ENCODE peak calls at places on chromosomes 13 and 19, in four cellular contexts. One of them, this sample, is unnamed.
A peak's percentile ranks its signal among the peaks of the same experiment; 100 is the strongest.

GRCh38 chr13:91960947-91961346 is 562.5 kb downstream of the GPC5 start:
- DNase-seq in foreskin keratinocyte: no peak
- DNase-seq in fibroblast of lung: no peak
- DNase-seq in lung: no peak
- DNase-seq in this sample: no peak

GRCh38 chr13:98997738-98998641 is 20.1 kb upstream of the DOCK9 start:
- DNase-seq in foreskin keratinocyte: peak; percentile 94
- DNase-seq in fibroblast of lung: peak; percentile 71
- DNase-seq in lung: no peak
- DNase-seq in this sample: peak; percentile 85

GRCh38 chr19:33365676-33366075 is 7.8 kb upstream of the CEBPG start:
- DNase-seq in foreskin keratinocyte: no peak
- DNase-seq in fibroblast of lung: no peak
- DNase-seq in lung: no peak
- DNase-seq in this sample: no peak

GRCh38 chr13:36764957-36765356 is 54.1 kb upstream of the RFXAP start:
- DNase-seq in foreskin keratinocyte: no peak
- DNase-seq in fibroblast of lung: no peak
- DNase-seq in lung: no peak
- DNase-seq in this sample: no peak

GRCh38 chr13:53198699-53199098 is 170.1 kb downstream of the OLFM4 start:
- DNase-seq in foreskin keratinocyte: no peak
- DNase-seq in fibroblast of lung: no peak
- DNase-seq in lung: no peak
- DNase-seq in this sample: no peak

GRCh38 chr19:32971715-32972540 is at the start of the genes CEP89 and FAAP24:
- DNase-seq in foreskin keratinocyte: peak; percentile 97
- DNase-seq in fibroblast of lung: peak; percentile 99
- DNase-seq in lung: peak; percentile 99
- DNase-seq in this sample: peak; percentile 100

GRCh38 chr13:22717036-22717435 is 463.7 kb upstream of the SGCG start:
- DNase-seq in foreskin keratinocyte: no peak
- DNase-seq in fibroblast of lung: no peak
- DNase-seq in lung: no peak
- DNase-seq in this sample: no peak

GRCh38 chr19:29263305-29264080 is 50.5 kb upstream of the UQCRFS1 start:
- DNase-seq in foreskin keratinocyte: no peak
- DNase-seq in fibroblast of lung: no peak
- DNase-seq in lung: no peak
- DNase-seq in this sample: peak; percentile 16

GRCh38 chr13:91142572-91142971 is 204.9 kb upstream of the MIR17HG start:
- DNase-seq in foreskin keratinocyte: peak; percentile 12
- DNase-seq in fibroblast of lung: peak; percentile 90
- DNase-seq in lung: no peak
- DNase-seq in this sample: peak; percentile 8

GRCh38 chr13:97369269-97369893 is 64.6 kb upstream of the RAP2A start:
- DNase-seq in foreskin keratinocyte: no peak
- DNase-seq in fibroblast of lung: no peak
- DNase-seq in lung: no peak
- DNase-seq in this sample: peak; percentile 20

GRCh38 chr19:12777217-12778019 is 2.1 kb upstream of the HOOK2 start:
- DNase-seq in foreskin keratinocyte: peak; percentile 62
- DNase-seq in fibroblast of lung: peak; percentile 64
- DNase-seq in lung: peak; percentile 78
- DNase-seq in this sample: peak; percentile 73

GRCh38 chr19:53864308-53864836 is 3.3 kb upstream of the MYADM start:
- DNase-seq in foreskin keratinocyte: no peak
- DNase-seq in fibroblast of lung: no peak
- DNase-seq in lung: no peak
- DNase-seq in this sample: no peak

GRCh38 chr13:110414283-110414682 is 107.2 kb downstream of the COL4A2 start:
- DNase-seq in foreskin keratinocyte: no peak
- DNase-seq in fibroblast of lung: no peak
- DNase-seq in lung: no peak
- DNase-seq in this sample: no peak

GRCh38 chr13:40597735-40598365 is 68.6 kb downstream of the FOXO1 start:
- DNase-seq in foreskin keratinocyte: no peak
- DNase-seq in fibroblast of lung: no peak
- DNase-seq in lung: peak; percentile 48
- DNase-seq in this sample: no peak

GRCh38 chr19:3458595-3459284 is 21.6 kb downstream of the SMIM24 start:
- DNase-seq in foreskin keratinocyte: no peak
- DNase-seq in fibroblast of lung: peak; percentile 71
- DNase-seq in lung: no peak
- DNase-seq in this sample: no peak

GRCh38 chr19:10517361-10517759 is at the start of gene S1PR5:
- DNase-seq in foreskin keratinocyte: peak; percentile 47
- DNase-seq in fibroblast of lung: no peak
- DNase-seq in lung: no peak
- DNase-seq in this sample: no peak

GRCh38 chr13:97028441-97029299 is 34.4 kb upstream of the OXGR1 start:
- DNase-seq in foreskin keratinocyte: peak; percentile 26
- DNase-seq in fibroblast of lung: peak; percentile 19
- DNase-seq in lung: peak; percentile 48
- DNase-seq in this sample: peak; percentile 58

GRCh38 chr19:16355293-16356043 is 30.8 kb downstream of the KLF2 start:
- DNase-seq in foreskin keratinocyte: no peak
- DNase-seq in fibroblast of lung: peak; percentile 19
- DNase-seq in lung: no peak
- DNase-seq in this sample: no peak

GRCh38 chr19:872266-872951 is 12.9 kb downstream of the CFD start:
- DNase-seq in foreskin keratinocyte: peak; percentile 87
- DNase-seq in fibroblast of lung: peak; percentile 68
- DNase-seq in lung: peak; percentile 84
- DNase-seq in this sample: peak; percentile 82

GRCh38 chr19:32720216-32720935 is 809 bp downstream of the TDRD12 start:
- DNase-seq in foreskin keratinocyte: no peak
- DNase-seq in fibroblast of lung: no peak
- DNase-seq in lung: no peak
- DNase-seq in this sample: no peak

GRCh38 chr13:60329221-60329983 is 67.6 kb upstream of the TDRD3 start:
- DNase-seq in foreskin keratinocyte: peak; percentile 9
- DNase-seq in fibroblast of lung: peak; percentile 29
- DNase-seq in lung: peak; percentile 32
- DNase-seq in this sample: peak; percentile 22

GRCh38 chr13:21674271-21675009 is 3.6 kb downstream of the FGF9 start:
- DNase-seq in foreskin keratinocyte: no peak
- DNase-seq in fibroblast of lung: no peak
- DNase-seq in lung: no peak
- DNase-seq in this sample: no peak

GRCh38 chr19:32368781-32369180 is 23.4 kb downstream of the ZNF507 start:
- DNase-seq in foreskin keratinocyte: no peak
- DNase-seq in fibroblast of lung: no peak
- DNase-seq in lung: no peak
- DNase-seq in this sample: no peak

GRCh38 chr13:60431108-60431700 is 34.2 kb downstream of the TDRD3 start:
- DNase-seq in foreskin keratinocyte: peak; percentile 45
- DNase-seq in fibroblast of lung: peak; percentile 58
- DNase-seq in lung: no peak
- DNase-seq in this sample: peak; percentile 36

GRCh38 chr13:35485451-35485850 is 9.0 kb upstream of the MAB21L1 start:
- DNase-seq in foreskin keratinocyte: no peak
- DNase-seq in fibroblast of lung: no peak
- DNase-seq in lung: no peak
- DNase-seq in this sample: no peak

GRCh38 chr13:22103628-22104027 is 432.8 kb downstream of the FGF9 start:
- DNase-seq in foreskin keratinocyte: no peak
- DNase-seq in fibroblast of lung: no peak
- DNase-seq in lung: no peak
- DNase-seq in this sample: no peak

GRCh38 chr13:110281736-110282135 is 25.2 kb downstream of the COL4A1 start:
- DNase-seq in foreskin keratinocyte: no peak
- DNase-seq in fibroblast of lung: no peak
- DNase-seq in lung: no peak
- DNase-seq in this sample: no peak

GRCh38 chr13:29591310-29591709 is 4.2 kb downstream of the SLC7A1 start:
- DNase-seq in foreskin keratinocyte: no peak
- DNase-seq in fibroblast of lung: peak; percentile 55
- DNase-seq in lung: no peak
- DNase-seq in this sample: no peak

GRCh38 chr19:3238066-3238561 is 13.7 kb downstream of the CELF5 start:
- DNase-seq in foreskin keratinocyte: no peak
- DNase-seq in fibroblast of lung: no peak
- DNase-seq in lung: no peak
- DNase-seq in this sample: no peak

DNA sequence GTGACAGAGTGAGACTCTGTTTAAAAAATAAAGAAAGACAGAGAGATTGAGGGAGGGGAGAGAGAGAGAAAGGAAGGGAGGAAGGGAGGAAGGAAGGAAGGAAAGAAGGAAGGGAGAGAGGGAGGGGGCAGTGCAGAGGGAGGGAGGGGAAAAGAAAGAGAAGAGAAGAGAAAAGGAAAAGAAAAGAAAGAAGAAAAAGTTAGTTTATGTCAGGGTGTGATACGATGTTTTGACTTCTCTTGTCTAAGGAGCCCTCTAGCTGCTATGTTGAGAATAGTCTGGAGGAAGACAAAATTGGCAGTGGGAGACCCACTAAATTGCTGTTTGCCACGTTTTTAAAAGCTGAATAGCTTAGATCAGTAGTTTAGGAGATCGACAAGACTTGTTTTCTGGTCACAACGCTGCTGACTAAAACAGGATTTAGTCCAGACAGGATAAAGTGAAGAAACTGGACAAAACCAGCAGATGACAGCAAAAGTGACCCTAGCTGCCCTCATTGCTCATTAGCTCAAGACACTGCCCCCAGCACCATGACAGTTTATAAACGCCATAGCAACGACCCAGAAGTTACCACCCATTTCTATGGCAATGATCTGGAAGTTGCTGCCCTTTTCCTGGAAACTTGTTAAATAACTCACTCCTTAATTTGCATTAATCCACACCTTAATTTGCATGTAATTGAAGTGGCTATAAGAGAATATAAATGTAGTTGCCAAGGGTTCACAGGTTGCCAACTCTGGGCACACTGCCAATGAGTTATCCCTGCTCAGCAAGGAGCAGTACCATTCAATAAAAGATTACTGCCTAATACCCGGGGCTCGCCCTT is 11.1 kb downstream of the TEX101 start:
- DNase-seq in foreskin keratinocyte: peak; percentile 35
- DNase-seq in fibroblast of lung: peak; percentile 16
- DNase-seq in lung: no peak
- DNase-seq in this sample: no peak
- TF ChIP-seq CTCF in foreskin keratinocyte: peak; percentile 80
- TF ChIP-seq CTCF in fibroblast of lung: peak; percentile 53
- TF ChIP-seq CTCF in lung: no peak
- TF ChIP-seq CTCF in this sample: peak; percentile 17

GRCh38 chr13:114067381-114067885 is 65.0 kb downstream of the RASA3 start:
- DNase-seq in foreskin keratinocyte: no peak
- DNase-seq in fibroblast of lung: peak; percentile 64
- DNase-seq in lung: no peak
- DNase-seq in this sample: no peak
- H3K27ac ChIP-seq in foreskin keratinocyte: no peak overlapping the region
- H3K27ac ChIP-seq in fibroblast of lung: peak overlapping the region; percentile 99
- H3K27ac ChIP-seq in lung: peak overlapping the region; percentile 28
- H3K27ac ChIP-seq in this sample: peak overlapping the region; percentile 100

GRCh38 chr19:58387338-58388174 is 487 bp downstream of the RPS5 start:
- DNase-seq in foreskin keratinocyte: no peak
- DNase-seq in fibroblast of lung: no peak
- DNase-seq in lung: no peak
- DNase-seq in this sample: no peak
- TF ChIP-seq CTCF in foreskin keratinocyte: peak; percentile 21
- TF ChIP-seq CTCF in fibroblast of lung: no peak
- TF ChIP-seq CTCF in lung: no peak
- TF ChIP-seq CTCF in this sample: no peak

DNA sequence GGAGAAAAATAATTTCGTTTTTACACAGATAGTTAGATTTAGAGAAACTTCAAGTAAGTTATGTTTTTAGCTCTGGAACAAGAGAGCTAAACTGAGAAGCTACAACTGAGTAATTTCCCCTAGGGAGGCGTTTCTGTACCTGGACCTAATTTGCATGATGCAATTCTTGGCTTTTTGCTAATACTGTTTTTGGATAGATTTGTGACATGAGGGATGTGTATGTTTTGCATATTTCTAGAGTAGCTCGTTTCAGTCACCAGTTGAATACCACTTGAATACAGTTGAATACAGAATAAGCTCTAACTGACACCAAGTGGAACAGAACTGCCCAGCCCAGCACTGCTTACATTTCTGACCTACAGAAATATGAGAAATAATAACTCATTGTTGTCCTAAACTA is 1227.9 kb upstream of the SPRY2 start:
- DNase-seq in foreskin keratinocyte: no peak
- DNase-seq in fibroblast of lung: no peak
- DNase-seq in lung: no peak
- DNase-seq in this sample: no peak
- H3K27ac ChIP-seq in foreskin keratinocyte: no peak overlapping the region
- H3K27ac ChIP-seq in fibroblast of lung: no peak overlapping the region
- H3K27ac ChIP-seq in lung: no peak overlapping the region
- H3K27ac ChIP-seq in this sample: no peak overlapping the region

GRCh38 chr13:37918116-37919100 is 48.8 kb upstream of the TRPC4 start:
- DNase-seq in foreskin keratinocyte: peak; percentile 20
- DNase-seq in fibroblast of lung: no peak
- DNase-seq in lung: no peak
- DNase-seq in this sample: no peak
- TF ChIP-seq CTCF in foreskin keratinocyte: peak; percentile 13
- TF ChIP-seq CTCF in fibroblast of lung: no peak
- TF ChIP-seq CTCF in lung: no peak
- TF ChIP-seq CTCF in this sample: no peak

GRCh38 chr13:45132384-45133064 is 12.2 kb downstream of the GTF2F2 start:
- DNase-seq in foreskin keratinocyte: no peak
- DNase-seq in fibroblast of lung: no peak
- DNase-seq in lung: no peak
- DNase-seq in this sample: no peak

GRCh38 chr13:45136741-45137500 is 16.6 kb downstream of the GTF2F2 start:
- DNase-seq in foreskin keratinocyte: peak; percentile 38
- DNase-seq in fibroblast of lung: no peak
- DNase-seq in lung: no peak
- DNase-seq in this sample: no peak

GRCh38 chr13:45133396-45134118 is 13.2 kb downstream of the GTF2F2 start:
- DNase-seq in foreskin keratinocyte: no peak
- DNase-seq in fibroblast of lung: peak; percentile 32
- DNase-seq in lung: no peak
- DNase-seq in this sample: no peak

GRCh38 chr13:45138282-45138681 is 18.0 kb downstream of the GTF2F2 start:
- DNase-seq in foreskin keratinocyte: no peak
- DNase-seq in fibroblast of lung: peak; percentile 48
- DNase-seq in lung: no peak
- DNase-seq in this sample: no peak

GRCh38 chr13:45137501-45137880 is 17.2 kb downstream of the GTF2F2 start:
- DNase-seq in foreskin keratinocyte: no peak
- DNase-seq in fibroblast of lung: no peak
- DNase-seq in lung: no peak
- DNase-seq in this sample: no peak
- H3K27ac ChIP-seq in foreskin keratinocyte: no peak overlapping the region
- H3K27ac ChIP-seq in fibroblast of lung: no peak overlapping the region
- H3K27ac ChIP-seq in lung: no peak overlapping the region
- H3K27ac ChIP-seq in this sample: no peak overlapping the region

GRCh38 chr13:32023698-32024097 is 7.9 kb upstream of the FRY start:
- DNase-seq in foreskin keratinocyte: no peak
- DNase-seq in fibroblast of lung: no peak
- DNase-seq in lung: no peak
- DNase-seq in this sample: no peak
- TF ChIP-seq CTCF in foreskin keratinocyte: peak; percentile 36
- TF ChIP-seq CTCF in fibroblast of lung: no peak
- TF ChIP-seq CTCF in lung: no peak
- TF ChIP-seq CTCF in this sample: peak; percentile 14